ENCODE peak calls at places on chromosomes 3 and 15, in nine cellular contexts. Y is stimulated activated CD8-positive, alpha-beta memory T cell treated with anti-CD3 and anti-CD28 coated beads, Interleukin-15, amount 100 ng/mL, for 24 hours; J is EH; R is bronchial epithelial cell; F is hypothalamus; Z is H9; U is D341Med; K is GM19239; A is pulmonary artery endothelial cell. V is an unnamed sample.

GRCh38 chr3:10655131-10655530 is 149.7 kb upstream of the ATP2B2 start:
- DNase-seq in R (no peak), J (no peak), Z (peak; percentile 47), A (no peak), U (no peak), K (no peak), F (no peak), Y (no peak), V (no peak)

GRCh38 chr3:82012775-82013174 is 251.3 kb upstream of the GBE1 start:
- DNase-seq in F (no peak), K (no peak), A (no peak), Y (no peak), J (no peak), U (no peak), Z (no peak), R (peak; percentile 33), V (no peak)

GRCh38 chr3:154135511-154136173 is 14.5 kb downstream of the ARHGEF26 start:
- DNase-seq in R (peak; percentile 31), Y (no peak), U (no peak), J (no peak), A (no peak), K (no peak), Z (no peak), F (no peak), V (no peak)

GRCh38 chr3:35832140-35832571 is 192.8 kb downstream of the ARPP21 start:
- DNase-seq in J (no peak), R (peak; percentile 59), K (no peak), A (no peak), F (no peak), Y (no peak), U (no peak), Z (no peak), V (no peak)

GRCh38 chr3:139473155-139473771 is 3.1 kb downstream of the RBP2 start:
- DNase-seq in Y (no peak), R (peak; percentile 32), K (no peak), Z (no peak), U (peak; percentile 2), F (no peak), A (no peak), J (no peak), V (no peak)

GRCh38 chr15:84942456-84942855 is 39.2 kb upstream of the PDE8A start:
- DNase-seq in U (no peak), Z (no peak), K (no peak), R (no peak), J (no peak), Y (no peak), A (no peak), F (no peak), V (no peak)

GRCh38 chr15:77543159-77543882 is 89.4 kb downstream of the LINGO1 start:
- DNase-seq in J (peak; percentile 85), A (peak; percentile 63), U (peak; percentile 96), Y (peak; percentile 53), R (peak; percentile 62), K (peak; percentile 89), F (peak; percentile 57), Z (peak; percentile 91), V (peak; percentile 90)

GRCh38 chr3:12446298-12446697 is 38.0 kb upstream of the TSEN2 start:
- DNase-seq in F (no peak), Z (no peak), R (no peak), Y (no peak), J (no peak), K (no peak), A (no peak), U (no peak), V (no peak)

GRCh38 chr3:43296565-43296964 is 10.2 kb downstream of the SNRK start:
- DNase-seq in K (no peak), A (no peak), U (no peak), Z (no peak), F (no peak), Y (no peak), R (peak; percentile 49), J (peak; percentile 30), V (no peak)

GRCh38 chr3:36597422-36597821 is 166.9 kb downstream of the DCLK3 start:
- DNase-seq in K (no peak), R (peak; percentile 85), F (no peak), Y (no peak), J (peak; percentile 10), U (no peak), Z (no peak), A (no peak), V (no peak)

GRCh38 chr15:98560338-98560737 is 88.0 kb upstream of the IGF1R start:
- DNase-seq in J (no peak), R (peak; percentile 98), Y (no peak), U (no peak), Z (no peak), F (no peak), K (no peak), A (no peak), V (no peak)

GRCh38 chr3:25080461-25080860 is 347.6 kb upstream of the RARB start:
- DNase-seq in J (peak; percentile 49), Y (no peak), Z (no peak), K (no peak), F (no peak), U (no peak), A (no peak), R (peak; percentile 36), V (no peak)

GRCh38 chr15:62099171-62099601 is 32.4 kb downstream of the C2CD4A start:
- DNase-seq in F (no peak), Y (no peak), U (no peak), R (peak; percentile 33), J (peak; percentile 89), K (no peak), Z (no peak), A (no peak), V (no peak)

GRCh38 chr3:192802957-192803899 is 75.9 kb upstream of the FGF12 start:
- DNase-seq in Y (no peak), J (peak; percentile 59), F (no peak), K (peak; percentile 36), R (peak; percentile 57), A (no peak), U (peak; percentile 48), Z (no peak), V (peak; percentile 42)

GRCh38 chr3:52350436-52350835 is 34.3 kb downstream of the DNAH1 start:
- DNase-seq in A (no peak), K (no peak), Y (no peak), U (no peak), R (no peak), J (no peak), F (no peak), Z (no peak), V (no peak)

GRCh38 chr3:32283304-32283703 is 44.8 kb downstream of the CMTM8 start:
- DNase-seq in U (no peak), R (no peak), F (no peak), Y (no peak), Z (no peak), K (no peak), A (no peak), J (no peak), V (no peak)

GRCh38 chr3:98731720-98732238 is 31.4 kb upstream of the ST3GAL6 start:
- DNase-seq in F (no peak), U (no peak), R (peak; percentile 17), A (no peak), J (no peak), Z (no peak), Y (no peak), K (no peak), V (no peak)

GRCh38 chr3:100864471-100865268 is 128.6 kb downstream of the ABI3BP start:
- DNase-seq in U (no peak), Z (no peak), A (no peak), K (no peak), R (no peak), Y (no peak), F (no peak), J (no peak), V (no peak)

V was measured in GM13977.